ENCODE peak calls at places on chromosomes 13 and 19, in nine cellular contexts. One of them, this sample, is unnamed.

GRCh38 chr19:48390188-48391099 is 907 bp downstream of the KDELR1 start:
- DNase-seq in hypothalamus: peak; percentile 24
- DNase-seq in activated naive CD4-positive, alpha-beta T cell: peak; percentile 23
- DNase-seq in left ventricle myocardium superior: peak; percentile 81
- DNase-seq in skeletal muscle cell: no peak
- DNase-seq in tibial artery: peak; percentile 53
- DNase-seq in GM23248: peak; percentile 84
- DNase-seq in breast epithelium: peak; percentile 67
- DNase-seq in fibroblast of lung: peak; percentile 61
- DNase-seq in this sample: peak; percentile 77

GRCh38 chr19:4889034-4889825 is 13.5 kb downstream of the ARRDC5 start:
- DNase-seq in hypothalamus: no peak
- DNase-seq in activated naive CD4-positive, alpha-beta T cell: no peak
- DNase-seq in left ventricle myocardium superior: no peak
- DNase-seq in skeletal muscle cell: no peak
- DNase-seq in tibial artery: no peak
- DNase-seq in GM23248: peak; percentile 95
- DNase-seq in breast epithelium: no peak
- DNase-seq in fibroblast of lung: no peak
- DNase-seq in this sample: no peak

GRCh38 chr19:56221851-56222250 is 19.8 kb downstream of the ZSCAN5C start:
- DNase-seq in hypothalamus: no peak
- DNase-seq in activated naive CD4-positive, alpha-beta T cell: no peak
- DNase-seq in left ventricle myocardium superior: no peak
- DNase-seq in skeletal muscle cell: no peak
- DNase-seq in tibial artery: no peak
- DNase-seq in GM23248: no peak
- DNase-seq in breast epithelium: no peak
- DNase-seq in fibroblast of lung: no peak
- DNase-seq in this sample: no peak

GRCh38 chr13:90055760-90056159 is 1291.7 kb upstream of the MIR17HG start:
- DNase-seq in hypothalamus: no peak
- DNase-seq in activated naive CD4-positive, alpha-beta T cell: no peak
- DNase-seq in left ventricle myocardium superior: no peak
- DNase-seq in skeletal muscle cell: no peak
- DNase-seq in tibial artery: no peak
- DNase-seq in GM23248: no peak
- DNase-seq in breast epithelium: no peak
- DNase-seq in fibroblast of lung: no peak
- DNase-seq in this sample: no peak

GRCh38 chr13:113064534-113065405 is 40.8 kb upstream of the F7 start:
- DNase-seq in hypothalamus: no peak
- DNase-seq in activated naive CD4-positive, alpha-beta T cell: no peak
- DNase-seq in left ventricle myocardium superior: peak; percentile 20
- DNase-seq in skeletal muscle cell: peak; percentile 74
- DNase-seq in tibial artery: no peak
- DNase-seq in GM23248: peak; percentile 78
- DNase-seq in breast epithelium: no peak
- DNase-seq in fibroblast of lung: peak; percentile 50
- DNase-seq in this sample: no peak

GRCh38 chr19:18208098-18208951 is 4.5 kb upstream of the RAB3A start:
- DNase-seq in hypothalamus: peak; percentile 3
- DNase-seq in activated naive CD4-positive, alpha-beta T cell: peak; percentile 17
- DNase-seq in left ventricle myocardium superior: peak; percentile 69
- DNase-seq in skeletal muscle cell: no peak
- DNase-seq in tibial artery: no peak
- DNase-seq in GM23248: peak; percentile 95
- DNase-seq in breast epithelium: no peak
- DNase-seq in fibroblast of lung: peak; percentile 89
- DNase-seq in this sample: peak; percentile 61

GRCh38 chr19:1466018-1466460 is 13.0 kb downstream of the C19orf25 start:
- DNase-seq in hypothalamus: no peak
- DNase-seq in activated naive CD4-positive, alpha-beta T cell: no peak
- DNase-seq in left ventricle myocardium superior: no peak
- DNase-seq in skeletal muscle cell: no peak
- DNase-seq in tibial artery: no peak
- DNase-seq in GM23248: no peak
- DNase-seq in breast epithelium: no peak
- DNase-seq in fibroblast of lung: no peak
- DNase-seq in this sample: no peak

GRCh38 chr13:38826182-38826813 is 139.4 kb downstream of the FREM2 start:
- DNase-seq in hypothalamus: no peak
- DNase-seq in activated naive CD4-positive, alpha-beta T cell: no peak
- DNase-seq in left ventricle myocardium superior: no peak
- DNase-seq in skeletal muscle cell: no peak
- DNase-seq in tibial artery: no peak
- DNase-seq in GM23248: no peak
- DNase-seq in breast epithelium: no peak
- DNase-seq in fibroblast of lung: no peak
- DNase-seq in this sample: no peak

GRCh38 chr19:11378319-11379189 is 4.1 kb downstream of the SWSAP1 start:
- DNase-seq in hypothalamus: no peak
- DNase-seq in activated naive CD4-positive, alpha-beta T cell: no peak
- DNase-seq in left ventricle myocardium superior: peak; percentile 66
- DNase-seq in skeletal muscle cell: peak; percentile 58
- DNase-seq in tibial artery: no peak
- DNase-seq in GM23248: peak; percentile 93
- DNase-seq in breast epithelium: no peak
- DNase-seq in fibroblast of lung: peak; percentile 76
- DNase-seq in this sample: peak; percentile 64

GRCh38 chr19:38849147-38849745 is 540 bp downstream of the HNRNPL start:
- DNase-seq in hypothalamus: peak; percentile 95
- DNase-seq in activated naive CD4-positive, alpha-beta T cell: peak; percentile 96
- DNase-seq in left ventricle myocardium superior: peak; percentile 99
- DNase-seq in skeletal muscle cell: peak; percentile 78
- DNase-seq in tibial artery: peak; percentile 94
- DNase-seq in GM23248: peak; percentile 98
- DNase-seq in breast epithelium: peak; percentile 95
- DNase-seq in fibroblast of lung: peak; percentile 96
- DNase-seq in this sample: peak; percentile 98

GRCh38 chr19:57434386-57435061 is 601 bp upstream of the ZNF749 start:
- DNase-seq in hypothalamus: no peak
- DNase-seq in activated naive CD4-positive, alpha-beta T cell: no peak
- DNase-seq in left ventricle myocardium superior: no peak
- DNase-seq in skeletal muscle cell: no peak
- DNase-seq in tibial artery: no peak
- DNase-seq in GM23248: peak; percentile 52
- DNase-seq in breast epithelium: no peak
- DNase-seq in fibroblast of lung: no peak
- DNase-seq in this sample: no peak

GRCh38 chr19:37946132-37946531 is 39.1 kb downstream of the SIPA1L3 start:
- DNase-seq in hypothalamus: no peak
- DNase-seq in activated naive CD4-positive, alpha-beta T cell: no peak
- DNase-seq in left ventricle myocardium superior: no peak
- DNase-seq in skeletal muscle cell: no peak
- DNase-seq in tibial artery: no peak
- DNase-seq in GM23248: no peak
- DNase-seq in breast epithelium: no peak
- DNase-seq in fibroblast of lung: no peak
- DNase-seq in this sample: no peak

GRCh38 chr19:10214784-10215183 is 16.3 kb downstream of the S1PR2 start:
- DNase-seq in hypothalamus: no peak
- DNase-seq in activated naive CD4-positive, alpha-beta T cell: no peak
- DNase-seq in left ventricle myocardium superior: no peak
- DNase-seq in skeletal muscle cell: no peak
- DNase-seq in tibial artery: no peak
- DNase-seq in GM23248: peak; percentile 79
- DNase-seq in breast epithelium: no peak
- DNase-seq in fibroblast of lung: no peak
- DNase-seq in this sample: no peak

GRCh38 chr13:110361365-110361911 is 54.4 kb downstream of the COL4A2 start:
- DNase-seq in hypothalamus: no peak
- DNase-seq in activated naive CD4-positive, alpha-beta T cell: no peak
- DNase-seq in left ventricle myocardium superior: peak; percentile 80
- DNase-seq in skeletal muscle cell: peak; percentile 91
- DNase-seq in tibial artery: peak; percentile 81
- DNase-seq in GM23248: peak; percentile 97
- DNase-seq in breast epithelium: no peak
- DNase-seq in fibroblast of lung: peak; percentile 89
- DNase-seq in this sample: no peak